ENCODE peak calls at places on chromosomes 16 and 17, in eight cellular contexts. One of them, this sample, is unnamed.

GRCh38 chr17:38749222-38750043 is 1.3 kb upstream of the PCGF2 start:
- DNase-seq in testis: peak; percentile 87
- DNase-seq in Panc1: no peak
- DNase-seq in effector memory CD4-positive, alpha-beta T cell: no peak
- DNase-seq in left ventricle myocardium inferior: peak; percentile 92
- DNase-seq in adrenal gland: peak; percentile 93
- DNase-seq in psoas muscle: peak; percentile 91
- DNase-seq in right lobe of liver: peak; percentile 89
- DNase-seq in this sample: no peak

GRCh38 chr16:84331998-84332780 is 36.1 kb upstream of the ATP2C2 start:
- DNase-seq in testis: no peak
- DNase-seq in Panc1: no peak
- DNase-seq in effector memory CD4-positive, alpha-beta T cell: no peak
- DNase-seq in left ventricle myocardium inferior: no peak
- DNase-seq in adrenal gland: no peak
- DNase-seq in psoas muscle: no peak
- DNase-seq in right lobe of liver: peak; percentile 21
- DNase-seq in this sample: no peak

GRCh38 chr16:88810166-88810867 is 1.4 kb downstream of the APRT start:
- DNase-seq in testis: no peak
- DNase-seq in Panc1: no peak
- DNase-seq in effector memory CD4-positive, alpha-beta T cell: no peak
- DNase-seq in left ventricle myocardium inferior: no peak
- DNase-seq in adrenal gland: no peak
- DNase-seq in psoas muscle: no peak
- DNase-seq in right lobe of liver: no peak
- DNase-seq in this sample: no peak

GRCh38 chr17:81487487-81488275 is 24.9 kb downstream of the ACTG1 start:
- DNase-seq in testis: peak; percentile 83
- DNase-seq in Panc1: no peak
- DNase-seq in effector memory CD4-positive, alpha-beta T cell: peak; percentile 57
- DNase-seq in left ventricle myocardium inferior: peak; percentile 85
- DNase-seq in adrenal gland: peak; percentile 73
- DNase-seq in psoas muscle: peak; percentile 88
- DNase-seq in right lobe of liver: peak; percentile 83
- DNase-seq in this sample: peak; percentile 80

GRCh38 chr17:40122466-40122943 is 734 bp downstream of the MSL1 start:
- DNase-seq in testis: no peak
- DNase-seq in Panc1: no peak
- DNase-seq in effector memory CD4-positive, alpha-beta T cell: no peak
- DNase-seq in left ventricle myocardium inferior: peak; percentile 52
- DNase-seq in adrenal gland: no peak
- DNase-seq in psoas muscle: peak; percentile 64
- DNase-seq in right lobe of liver: peak; percentile 72
- DNase-seq in this sample: no peak

GRCh38 chr16:19994771-19995170 is 78.9 kb downstream of the GPR139 start:
- DNase-seq in testis: no peak
- DNase-seq in Panc1: no peak
- DNase-seq in effector memory CD4-positive, alpha-beta T cell: no peak
- DNase-seq in left ventricle myocardium inferior: no peak
- DNase-seq in adrenal gland: no peak
- DNase-seq in psoas muscle: no peak
- DNase-seq in right lobe of liver: no peak
- DNase-seq in this sample: no peak

GRCh38 chr16:71352466-71352865 is 6.1 kb upstream of the CALB2 start:
- DNase-seq in testis: no peak
- DNase-seq in Panc1: no peak
- DNase-seq in effector memory CD4-positive, alpha-beta T cell: no peak
- DNase-seq in left ventricle myocardium inferior: no peak
- DNase-seq in adrenal gland: no peak
- DNase-seq in psoas muscle: no peak
- DNase-seq in right lobe of liver: no peak
- DNase-seq in this sample: no peak

GRCh38 chr16:79081292-79082066 is 519.1 kb downstream of the MAF start:
- DNase-seq in testis: no peak
- DNase-seq in Panc1: no peak
- DNase-seq in effector memory CD4-positive, alpha-beta T cell: no peak
- DNase-seq in left ventricle myocardium inferior: no peak
- DNase-seq in adrenal gland: no peak
- DNase-seq in psoas muscle: no peak
- DNase-seq in right lobe of liver: no peak
- DNase-seq in this sample: no peak

GRCh38 chr17:65783845-65784334 is 222.4 kb upstream of the AXIN2 start:
- DNase-seq in testis: no peak
- DNase-seq in Panc1: peak; percentile 50
- DNase-seq in effector memory CD4-positive, alpha-beta T cell: no peak
- DNase-seq in left ventricle myocardium inferior: no peak
- DNase-seq in adrenal gland: no peak
- DNase-seq in psoas muscle: no peak
- DNase-seq in right lobe of liver: no peak
- DNase-seq in this sample: no peak

GRCh38 chr17:80845863-80846671 is 145.6 kb upstream of the CHMP6 start:
- DNase-seq in testis: no peak
- DNase-seq in Panc1: no peak
- DNase-seq in effector memory CD4-positive, alpha-beta T cell: no peak
- DNase-seq in left ventricle myocardium inferior: no peak
- DNase-seq in adrenal gland: no peak
- DNase-seq in psoas muscle: peak; percentile 77
- DNase-seq in right lobe of liver: peak; percentile 48
- DNase-seq in this sample: no peak

GRCh38 chr17:32771396-32771795 is 105.5 kb downstream of the MYO1D start:
- DNase-seq in testis: no peak
- DNase-seq in Panc1: peak; percentile 33
- DNase-seq in effector memory CD4-positive, alpha-beta T cell: no peak
- DNase-seq in left ventricle myocardium inferior: no peak
- DNase-seq in adrenal gland: no peak
- DNase-seq in psoas muscle: no peak
- DNase-seq in right lobe of liver: no peak
- DNase-seq in this sample: no peak

GRCh38 chr16:12754824-12755543 is 48.7 kb downstream of the CPPED1 start:
- DNase-seq in testis: no peak
- DNase-seq in Panc1: no peak
- DNase-seq in effector memory CD4-positive, alpha-beta T cell: no peak
- DNase-seq in left ventricle myocardium inferior: no peak
- DNase-seq in adrenal gland: no peak
- DNase-seq in psoas muscle: no peak
- DNase-seq in right lobe of liver: no peak
- DNase-seq in this sample: no peak

GRCh38 chr17:17183744-17184143 is 22.4 kb downstream of the PLD6 start:
- DNase-seq in testis: no peak
- DNase-seq in Panc1: no peak
- DNase-seq in effector memory CD4-positive, alpha-beta T cell: no peak
- DNase-seq in left ventricle myocardium inferior: no peak
- DNase-seq in adrenal gland: no peak
- DNase-seq in psoas muscle: no peak
- DNase-seq in right lobe of liver: no peak
- DNase-seq in this sample: no peak

GRCh38 chr17:78154903-78155811 is 9.0 kb downstream of the C17orf99 start:
- DNase-seq in testis: no peak
- DNase-seq in Panc1: no peak
- DNase-seq in effector memory CD4-positive, alpha-beta T cell: no peak
- DNase-seq in left ventricle myocardium inferior: no peak
- DNase-seq in adrenal gland: no peak
- DNase-seq in psoas muscle: no peak
- DNase-seq in right lobe of liver: no peak
- DNase-seq in this sample: no peak

GRCh38 chr17:29115906-29116651 is 64.1 kb downstream of the MYO18A start:
- DNase-seq in testis: peak; percentile 41
- DNase-seq in Panc1: no peak
- DNase-seq in effector memory CD4-positive, alpha-beta T cell: no peak
- DNase-seq in left ventricle myocardium inferior: no peak
- DNase-seq in adrenal gland: peak; percentile 40
- DNase-seq in psoas muscle: no peak
- DNase-seq in right lobe of liver: no peak
- DNase-seq in this sample: no peak

GRCh38 chr16:15621456-15621855 is 21.5 kb downstream of the MARF1 start:
- DNase-seq in testis: no peak
- DNase-seq in Panc1: no peak
- DNase-seq in effector memory CD4-positive, alpha-beta T cell: no peak
- DNase-seq in left ventricle myocardium inferior: no peak
- DNase-seq in adrenal gland: no peak
- DNase-seq in psoas muscle: no peak
- DNase-seq in right lobe of liver: no peak
- DNase-seq in this sample: no peak

GRCh38 chr17:75181608-75182318 is 996 bp downstream of the SUMO2 start:
- DNase-seq in testis: peak; percentile 53
- DNase-seq in Panc1: no peak
- DNase-seq in effector memory CD4-positive, alpha-beta T cell: peak; percentile 30
- DNase-seq in left ventricle myocardium inferior: peak; percentile 17
- DNase-seq in adrenal gland: peak; percentile 34
- DNase-seq in psoas muscle: peak; percentile 33
- DNase-seq in right lobe of liver: peak; percentile 69
- DNase-seq in this sample: peak; percentile 55

GRCh38 chr17:42409467-42410351 is 13.3 kb downstream of the CAVIN1 start:
- DNase-seq in testis: no peak
- DNase-seq in Panc1: no peak
- DNase-seq in effector memory CD4-positive, alpha-beta T cell: no peak
- DNase-seq in left ventricle myocardium inferior: peak; percentile 67
- DNase-seq in adrenal gland: peak; percentile 85
- DNase-seq in psoas muscle: peak; percentile 80
- DNase-seq in right lobe of liver: no peak
- DNase-seq in this sample: no peak

GRCh38 chr17:42405963-42406495 is 17.0 kb downstream of the CAVIN1 start:
- DNase-seq in testis: peak; percentile 90
- DNase-seq in Panc1: no peak
- DNase-seq in effector memory CD4-positive, alpha-beta T cell: peak; percentile 63
- DNase-seq in left ventricle myocardium inferior: peak; percentile 88
- DNase-seq in adrenal gland: peak; percentile 84
- DNase-seq in psoas muscle: peak; percentile 88
- DNase-seq in right lobe of liver: peak; percentile 80
- DNase-seq in this sample: peak; percentile 74

GRCh38 chr17:42406602-42407288 is 16.3 kb downstream of the CAVIN1 start:
- DNase-seq in testis: no peak
- DNase-seq in Panc1: no peak
- DNase-seq in effector memory CD4-positive, alpha-beta T cell: no peak
- DNase-seq in left ventricle myocardium inferior: no peak
- DNase-seq in adrenal gland: no peak
- DNase-seq in psoas muscle: no peak
- DNase-seq in right lobe of liver: no peak
- DNase-seq in this sample: no peak

GRCh38 chr17:42407289-42407836 is 15.7 kb downstream of the CAVIN1 start:
- DNase-seq in testis: peak; percentile 89
- DNase-seq in Panc1: no peak
- DNase-seq in effector memory CD4-positive, alpha-beta T cell: peak; percentile 26
- DNase-seq in left ventricle myocardium inferior: peak; percentile 88
- DNase-seq in adrenal gland: peak; percentile 95
- DNase-seq in psoas muscle: peak; percentile 83
- DNase-seq in right lobe of liver: peak; percentile 93
- DNase-seq in this sample: peak; percentile 76

DNA sequence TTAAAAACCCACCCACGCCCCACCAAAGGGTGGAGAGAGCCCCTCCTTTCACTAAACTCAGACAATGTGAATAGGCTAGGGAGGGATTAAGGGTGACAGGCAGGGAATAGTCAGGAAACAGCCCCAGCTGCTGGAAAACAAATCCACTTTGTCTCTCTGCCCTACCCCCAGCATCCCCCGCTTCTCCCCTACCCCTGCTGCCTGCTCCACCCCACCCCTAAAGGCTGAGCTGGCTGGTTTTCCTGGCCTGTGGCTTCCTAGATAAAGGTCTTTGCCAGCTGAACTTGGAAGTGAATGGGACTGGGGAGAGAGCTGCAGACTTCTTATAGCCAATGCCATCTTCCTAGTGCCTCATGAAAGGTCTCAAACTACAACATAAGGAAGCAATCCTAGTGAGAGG is 15.0 kb downstream of the CAVIN1 start:
- DNase-seq in testis: no peak
- DNase-seq in Panc1: no peak
- DNase-seq in effector memory CD4-positive, alpha-beta T cell: no peak
- DNase-seq in left ventricle myocardium inferior: peak; percentile 56
- DNase-seq in adrenal gland: no peak
- DNase-seq in psoas muscle: no peak
- DNase-seq in right lobe of liver: no peak
- DNase-seq in this sample: no peak
- H3K4me1 ChIP-seq in testis: peaks cover 36% of the 10 kb centered on the region
- H3K4me1 ChIP-seq in Panc1: peaks cover 50% of the 10 kb centered on the region
- H3K4me1 ChIP-seq in effector memory CD4-positive, alpha-beta T cell: no peaks in the 10 kb centered on the region
- H3K4me1 ChIP-seq in left ventricle myocardium inferior: peaks cover 100% of the 10 kb centered on the region
- H3K4me1 ChIP-seq in adrenal gland: peaks cover 47% of the 10 kb centered on the region
- H3K4me1 ChIP-seq in psoas muscle: peaks cover 62% of the 10 kb centered on the region
- H3K4me1 ChIP-seq in right lobe of liver: peaks cover 12% of the 10 kb centered on the region
- H3K4me1 ChIP-seq in this sample: peaks cover 9% of the 10 kb centered on the region

GRCh38 chr16:72664480-72665408 is 383.2 kb downstream of the ZFHX3 start:
- DNase-seq in testis: peak; percentile 99
- DNase-seq in Panc1: peak; percentile 85
- DNase-seq in effector memory CD4-positive, alpha-beta T cell: peak; percentile 89
- DNase-seq in left ventricle myocardium inferior: peak; percentile 94
- DNase-seq in adrenal gland: peak; percentile 97
- DNase-seq in psoas muscle: peak; percentile 93
- DNase-seq in right lobe of liver: peak; percentile 97
- DNase-seq in this sample: peak; percentile 96
- H3K4me3 ChIP-seq in testis: peak overlapping the region; percentile 88
- H3K4me3 ChIP-seq in Panc1: peak overlapping the region; percentile 93
- H3K4me3 ChIP-seq in effector memory CD4-positive, alpha-beta T cell: peak overlapping the region; percentile 78
- H3K4me3 ChIP-seq in left ventricle myocardium inferior: peak overlapping the region; percentile 82
- H3K4me3 ChIP-seq in adrenal gland: peak overlapping the region; percentile 14
- H3K4me3 ChIP-seq in psoas muscle: peak overlapping the region; percentile 93
- H3K4me3 ChIP-seq in right lobe of liver: peak overlapping the region; percentile 73
- H3K4me3 ChIP-seq in this sample: peak overlapping the region; percentile 87

GRCh38 chr17:79365361-79365760 is 245.5 kb downstream of the RBFOX3 start:
- DNase-seq in testis: no peak
- DNase-seq in Panc1: no peak
- DNase-seq in effector memory CD4-positive, alpha-beta T cell: no peak
- DNase-seq in left ventricle myocardium inferior: no peak
- DNase-seq in adrenal gland: no peak
- DNase-seq in psoas muscle: no peak
- DNase-seq in right lobe of liver: no peak
- DNase-seq in this sample: no peak
- H3K27me3 ChIP-seq in testis: no peaks in the 10 kb centered on the region
- H3K27me3 ChIP-seq in Panc1: peaks cover 38% of the 10 kb centered on the region
- H3K27me3 ChIP-seq in effector memory CD4-positive, alpha-beta T cell: no peaks in the 10 kb centered on the region
- H3K27me3 ChIP-seq in left ventricle myocardium inferior: peaks cover 97% of the 10 kb centered on the region
- H3K27me3 ChIP-seq in adrenal gland: peaks cover 10% of the 10 kb centered on the region
- H3K27me3 ChIP-seq in psoas muscle: peaks cover 10% of the 10 kb centered on the region
- H3K27me3 ChIP-seq in right lobe of liver: no peaks in the 10 kb centered on the region
- H3K27me3 ChIP-seq in this sample: no peaks in the 10 kb centered on the region

GRCh38 chr16:800834-801488 is 427 bp upstream of the GNG13 start:
- DNase-seq in testis: no peak
- DNase-seq in Panc1: no peak
- DNase-seq in effector memory CD4-positive, alpha-beta T cell: no peak
- DNase-seq in left ventricle myocardium inferior: no peak
- DNase-seq in adrenal gland: no peak
- DNase-seq in psoas muscle: no peak
- DNase-seq in right lobe of liver: no peak
- DNase-seq in this sample: no peak
- H3K4me1 ChIP-seq in testis: peaks cover 5% of the 10 kb centered on the region
- H3K4me1 ChIP-seq in Panc1: peaks cover 45% of the 10 kb centered on the region
- H3K4me1 ChIP-seq in effector memory CD4-positive, alpha-beta T cell: peaks cover 5% of the 10 kb centered on the region
- H3K4me1 ChIP-seq in left ventricle myocardium inferior: peaks cover 6% of the 10 kb centered on the region
- H3K4me1 ChIP-seq in adrenal gland: no peaks in the 10 kb centered on the region
- H3K4me1 ChIP-seq in psoas muscle: no peaks in the 10 kb centered on the region
- H3K4me1 ChIP-seq in right lobe of liver: no peaks in the 10 kb centered on the region
- H3K4me1 ChIP-seq in this sample: no peaks in the 10 kb centered on the region

GRCh38 chr17:73285916-73286862 is 24.5 kb upstream of the CPSF4L start:
- DNase-seq in testis: no peak
- DNase-seq in Panc1: no peak
- DNase-seq in effector memory CD4-positive, alpha-beta T cell: no peak
- DNase-seq in left ventricle myocardium inferior: no peak
- DNase-seq in adrenal gland: no peak
- DNase-seq in psoas muscle: no peak
- DNase-seq in right lobe of liver: no peak
- DNase-seq in this sample: no peak
- H3K4me3 ChIP-seq in testis: no peak overlapping the region
- H3K4me3 ChIP-seq in Panc1: no peak overlapping the region
- H3K4me3 ChIP-seq in effector memory CD4-positive, alpha-beta T cell: no peak overlapping the region
- H3K4me3 ChIP-seq in left ventricle myocardium inferior: no peak overlapping the region
- H3K4me3 ChIP-seq in adrenal gland: no peak overlapping the region
- H3K4me3 ChIP-seq in psoas muscle: no peak overlapping the region
- H3K4me3 ChIP-seq in right lobe of liver: no peak overlapping the region
- H3K4me3 ChIP-seq in this sample: no peak overlapping the region

This sample was measured in CD8-positive, alpha-beta memory T cell.